ENCODE peak calls at places on chromosomes 4 and X, in eight cellular contexts. X is stimulated activated CD8-positive, alpha-beta memory T cell treated with anti-CD3 and anti-CD28 coated beads, Interleukin-7, amount 100 ng/mL, for 24 hours; U is right atrium auricular region; M is suprapubic skin; E is stimulated activated CD4-positive, alpha-beta T cell treated with anti-CD3 and anti-CD28 coated beads, Interleukin-4, amount 100 ng/mL, for 24 hours; C is cardiac muscle cell; G is heart left ventricle; A is neural progenitor cell. T is an unnamed sample.
A peak's percentile ranks its signal among the peaks of the same experiment; 100 is the strongest.

GRCh38 chr4:61517144-61517543 is 317.0 kb downstream of the ADGRL3 start:
- DNase-seq in X (no peak), A (peak; percentile 70), E (no peak), U (no peak), G (no peak), C (peak; percentile 68), M (no peak), T (no peak)

GRCh38 chr4:86346320-86346719 is 13.5 kb downstream of the MAPK10 start:
- DNase-seq in G (no peak), A (no peak), M (no peak), X (no peak), E (no peak), C (no peak), U (no peak), T (no peak)

GRCh38 chr4:683247-683897 is 5.6 kb downstream of the SLC49A3 start:
- DNase-seq in E (no peak), U (no peak), G (no peak), A (no peak), C (no peak), X (no peak), M (no peak), T (no peak)

GRCh38 chrX:30618160-30618765 is 35.0 kb upstream of the GK start:
- DNase-seq in C (no peak), A (no peak), M (no peak), E (no peak), G (no peak), X (no peak), U (no peak), T (no peak)

GRCh38 chrX:37905436-37906147 is 58.2 kb upstream of the DYNLT3 start:
- DNase-seq in M (no peak), U (no peak), X (no peak), A (peak; percentile 69), G (peak; percentile 15), C (peak; percentile 45), E (no peak), T (peak; percentile 54)

GRCh38 chr4:3402409-3403103 is 39.2 kb upstream of the HGFAC start:
- DNase-seq in M (no peak), U (no peak), G (peak; percentile 30), X (no peak), E (no peak), A (no peak), C (no peak), T (peak; percentile 58)

GRCh38 chr4:150305995-150306394 is 227.8 kb downstream of the DCLK2 start:
- DNase-seq in X (no peak), E (no peak), M (no peak), A (no peak), G (no peak), U (no peak), C (no peak), T (no peak)

GRCh38 chr4:82401600-82401999 is 27.8 kb upstream of the HNRNPD start:
- DNase-seq in C (no peak), E (no peak), A (no peak), U (no peak), G (no peak), X (no peak), M (no peak), T (no peak)

GRCh38 chrX:96204928-96205327 is 479.7 kb upstream of the DIAPH2 start:
- DNase-seq in E (no peak), G (no peak), C (no peak), X (no peak), A (no peak), M (no peak), U (no peak), T (no peak)

GRCh38 chrX:137969191-137969590 is 403.3 kb downstream of the ZIC3 start:
- DNase-seq in G (no peak), A (no peak), X (no peak), U (no peak), E (no peak), M (no peak), C (no peak), T (no peak)

GRCh38 chr4:8471211-8471875 is 30.8 kb downstream of the TRMT44 start:
- DNase-seq in U (no peak), A (no peak), E (no peak), X (no peak), M (no peak), G (no peak), C (no peak), T (no peak)

GRCh38 chr4:15162465-15163283 is 160.4 kb downstream of the CPEB2 start:
- DNase-seq in X (no peak), A (no peak), U (no peak), G (no peak), M (no peak), E (no peak), C (peak; percentile 20), T (no peak)

GRCh38 chrX:31500920-31501319 is 429.1 kb upstream of the FTHL17 start:
- DNase-seq in E (no peak), C (no peak), A (no peak), X (no peak), M (no peak), G (no peak), U (no peak), T (peak; percentile 16)

GRCh38 chr4:77264826-77265225 is 107.8 kb downstream of the CCNG2 start:
- DNase-seq in M (no peak), C (no peak), X (no peak), A (no peak), U (no peak), G (no peak), E (no peak), T (no peak)

GRCh38 chr4:6408263-6408662 is 64.2 kb downstream of the PPP2R2C start:
- DNase-seq in M (no peak), C (no peak), E (no peak), X (no peak), G (no peak), U (no peak), A (no peak), T (no peak)

GRCh38 chr4:30722092-30722915 is 2.1 kb downstream of the PCDH7 start:
- DNase-seq in U (no peak), E (no peak), M (no peak), C (no peak), G (no peak), A (peak; percentile 41), X (no peak), T (no peak)

GRCh38 chrX:14963447-14964236 is 90.4 kb downstream of the MOSPD2 start:
- DNase-seq in C (no peak), E (no peak), A (no peak), X (no peak), M (no peak), G (no peak), U (no peak), T (no peak)

GRCh38 chr4:22339491-22339890 is 176.4 kb downstream of the ADGRA3 start:
- DNase-seq in X (no peak), G (no peak), C (no peak), A (no peak), E (no peak), M (no peak), U (no peak), T (no peak)

GRCh38 chr4:122503214-122503613 is 46.7 kb upstream of the IL2 start:
- DNase-seq in A (no peak), E (peak; percentile 26), C (no peak), M (no peak), U (no peak), X (no peak), G (no peak), T (no peak)

GRCh38 chrX:7927259-7928167 is at the start of gene PNPLA4:
- DNase-seq in X (peak; percentile 63), C (peak; percentile 95), E (peak; percentile 80), G (peak; percentile 81), M (peak; percentile 84), U (peak; percentile 75), A (peak; percentile 87), T (no peak)

GRCh38 chr4:151928112-151928511 is 167.3 kb upstream of the GATB start:
- DNase-seq in M (no peak), G (no peak), E (no peak), U (no peak), C (no peak), X (no peak), A (no peak), T (no peak)

GRCh38 chr4:8205749-8206611 is 6.9 kb downstream of the SH3TC1 start:
- DNase-seq in C (no peak), X (no peak), M (no peak), E (no peak), U (no peak), A (no peak), G (no peak), T (no peak)

GRCh38 chr4:12260453-12260852 is 831.8 kb upstream of the HS3ST1 start:
- DNase-seq in X (no peak), M (no peak), C (no peak), G (no peak), E (no peak), U (no peak), A (no peak), T (no peak)

GRCh38 chrX:67545772-67546495 is 2.1 kb downstream of the AR start:
- DNase-seq in A (peak; percentile 49), G (peak; percentile 25), E (no peak), X (no peak), C (peak; percentile 36), M (peak; percentile 60), U (no peak), T (peak; percentile 7)

GRCh38 chrX:12548746-12549145 is 242.5 kb upstream of the PRPS2 start:
- DNase-seq in M (no peak), U (no peak), C (peak; percentile 61), E (no peak), G (no peak), X (no peak), A (peak; percentile 71), T (no peak)

GRCh38 chr4:56656346-56656643 is 24.8 kb downstream of the HOPX start:
- DNase-seq in A (peak; percentile 43), M (no peak), X (no peak), E (peak; percentile 55), G (no peak), C (no peak), U (no peak), T (no peak)

GRCh38 chr4:4457803-4458550 is 71.1 kb downstream of the NSG1 start:
- DNase-seq in G (no peak), M (no peak), E (no peak), U (no peak), A (no peak), X (no peak), C (no peak), T (no peak)

T was measured in MG63.